ENCODE peak calls at places on chromosomes 7 and 10, in four cellular contexts. T, K, Q and V are unnamed samples.

GRCh38 chr10:23338155-23338828 is 6.3 kb downstream of the C10orf67 start:
- DNase-seq in T (peak; percentile 52), K (peak; percentile 74), Q (no peak), V (peak; percentile 29)

GRCh38 chr10:44405038-44405437 is 20.1 kb upstream of the CXCL12 start:
- DNase-seq in T (no peak), K (no peak), Q (no peak), V (no peak)

GRCh38 chr10:73841526-73842285 is 30.3 kb upstream of the NDST2 start:
- DNase-seq in T (no peak), K (no peak), Q (no peak), V (peak; percentile 9)

GRCh38 chr7:69880848-69881247 is 282.6 kb downstream of the AUTS2 start:
- DNase-seq in T (no peak), K (no peak), Q (no peak), V (no peak)

GRCh38 chr10:123642697-123643096 is 23.5 kb upstream of the GPR26 start:
- DNase-seq in T (no peak), K (no peak), Q (no peak), V (no peak)

GRCh38 chr10:75672842-75673241 is 241.4 kb downstream of the LRMDA start:
- DNase-seq in T (no peak), K (no peak), Q (no peak), V (peak; percentile 10)

GRCh38 chr7:94080551-94080950 is 76.4 kb upstream of the BET1 start:
- DNase-seq in T (no peak), K (no peak), Q (no peak), V (no peak)

GRCh38 chr7:33922820-33923219 is 17.5 kb downstream of the BMPER start:
- DNase-seq in T (no peak), K (no peak), Q (no peak), V (no peak)

GRCh38 chr10:97578171-97578844 is 5.7 kb downstream of the ANKRD2 start:
- DNase-seq in T (no peak), K (no peak), Q (no peak), V (no peak)

GRCh38 chr7:151757274-151757673 is 119.6 kb downstream of the PRKAG2 start:
- DNase-seq in T (no peak), K (no peak), Q (no peak), V (no peak)

GRCh38 chr7:2736411-2736914 is 48.5 kb downstream of the AMZ1 start:
- DNase-seq in T (no peak), K (no peak), Q (no peak), V (no peak)

GRCh38 chr7:85239114-85239513 is 52.3 kb upstream of the SEMA3D start:
- DNase-seq in T (no peak), K (no peak), Q (no peak), V (no peak)

GRCh38 chr10:123538401-123539320 is 127.5 kb upstream of the GPR26 start:
- DNase-seq in T (no peak), K (no peak), Q (no peak), V (no peak)

GRCh38 chr10:86756511-86757109 is at the start of gene BMPR1A:
- DNase-seq in T (peak; percentile 94), K (peak; percentile 89), Q (peak; percentile 92), V (peak; percentile 91)

GRCh38 chr7:104175336-104175984 is 32.4 kb downstream of the ORC5 start:
- DNase-seq in T (no peak), K (no peak), Q (no peak), V (no peak)

GRCh38 chr7:91846436-91846835 is 34.1 kb downstream of the MTERF1 start:
- DNase-seq in T (peak; percentile 19), K (no peak), Q (no peak), V (peak; percentile 11)

GRCh38 chr7:44750424-44750823 is 1.8 kb downstream of the ZMIZ2 start:
- DNase-seq in T (no peak), K (no peak), Q (no peak), V (no peak)

GRCh38 chr10:113558336-113558735 is 5.5 kb downstream of the HABP2 start:
- DNase-seq in T (no peak), K (no peak), Q (no peak), V (no peak)

GRCh38 chr10:91712315-91712714 is 79.4 kb upstream of the PPP1R3C start:
- DNase-seq in T (no peak), K (no peak), Q (no peak), V (no peak)
- H3K4me3 ChIP-seq in T (no peak overlapping the region), K (no peak overlapping the region), Q (no peak overlapping the region), V (no peak overlapping the region)

GRCh38 chr10:133098426-133099124 is 10.9 kb downstream of the ADGRA1 start:
- DNase-seq in T (no peak), K (no peak), Q (no peak), V (no peak)
- TF ChIP-seq CTCF in T (no peak), K (no peak), Q (no peak), V (no peak)

GRCh38 chr10:31867646-31868045 is 61.0 kb downstream of the ARHGAP12 start:
- DNase-seq in T (peak; percentile 6), K (peak; percentile 60), Q (no peak), V (peak; percentile 48)

GRCh38 chr10:31866118-31866670 is 62.4 kb downstream of the ARHGAP12 start:
- DNase-seq in T (no peak), K (peak; percentile 69), Q (no peak), V (no peak)

GRCh38 chr10:31864834-31865518 is 63.7 kb downstream of the ARHGAP12 start:
- DNase-seq in T (peak; percentile 20), K (no peak), Q (no peak), V (peak; percentile 38)
- H3K4me3 ChIP-seq in T (peak overlapping the region; percentile 26), K (no peak overlapping the region), Q (no peak overlapping the region), V (peak overlapping the region; percentile 26)

DNA sequence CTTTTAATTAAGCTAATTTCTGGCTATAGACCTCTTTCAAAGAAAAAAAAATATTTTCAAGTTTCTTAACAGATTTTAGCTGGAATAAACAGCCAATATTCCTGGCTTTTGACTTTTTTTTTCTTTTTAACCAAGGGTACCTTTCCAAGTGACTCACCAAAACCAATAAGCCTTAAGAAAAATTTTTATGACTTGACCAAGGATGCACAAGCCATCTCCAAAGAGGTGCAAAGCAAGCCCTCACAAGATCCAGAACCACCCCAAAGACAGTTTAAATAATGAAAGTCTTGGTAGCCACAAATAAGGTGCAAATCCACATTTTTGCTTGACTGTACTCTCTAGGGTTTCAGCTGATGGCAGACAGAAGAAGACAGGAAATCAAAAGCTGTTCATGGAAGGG is 76.5 kb downstream of the MAPK8 start:
- DNase-seq in T (no peak), K (no peak), Q (no peak), V (no peak)
- TF ChIP-seq CTCF in T (no peak), K (no peak), Q (no peak), V (no peak)